ENCODE peak calls at places on chromosomes 3 and 15, in eight cellular contexts. One of them, this sample, is unnamed.
A peak's percentile ranks its signal among the peaks of the same experiment; 100 is the strongest.

GRCh38 chr15:62512906-62513305 is 347.8 kb upstream of the C2CD4B start:
- DNase-seq in fibroblast of the aortic adventitia: no peak
- DNase-seq in neuronal stem cell: no peak
- DNase-seq in astrocyte of the spinal cord: no peak
- DNase-seq in breast epithelium: no peak
- DNase-seq in naive thymus-derived CD4-positive, alpha-beta T cell: no peak
- DNase-seq in endodermal cell: no peak
- DNase-seq in HFF-Myc: no peak
- DNase-seq in this sample: no peak

GRCh38 chr3:139811331-139811730 is 123.7 kb upstream of the CLSTN2 start:
- DNase-seq in endodermal cell: no peak
- DNase-seq in breast epithelium: no peak
- DNase-seq in astrocyte of the spinal cord: peak; percentile 32
- DNase-seq in fibroblast of the aortic adventitia: no peak
- DNase-seq in neuronal stem cell: no peak
- DNase-seq in naive thymus-derived CD4-positive, alpha-beta T cell: no peak
- DNase-seq in HFF-Myc: no peak
- DNase-seq in this sample: peak; percentile 19

GRCh38 chr3:20401253-20401652 is 215.2 kb upstream of the SGO1 start:
- DNase-seq in astrocyte of the spinal cord: no peak
- DNase-seq in breast epithelium: no peak
- DNase-seq in fibroblast of the aortic adventitia: no peak
- DNase-seq in endodermal cell: no peak
- DNase-seq in naive thymus-derived CD4-positive, alpha-beta T cell: no peak
- DNase-seq in HFF-Myc: no peak
- DNase-seq in neuronal stem cell: no peak
- DNase-seq in this sample: peak; percentile 2

GRCh38 chr3:29167180-29167579 is 113.7 kb upstream of the RBMS3 start:
- DNase-seq in HFF-Myc: no peak
- DNase-seq in neuronal stem cell: no peak
- DNase-seq in naive thymus-derived CD4-positive, alpha-beta T cell: no peak
- DNase-seq in breast epithelium: no peak
- DNase-seq in endodermal cell: no peak
- DNase-seq in fibroblast of the aortic adventitia: no peak
- DNase-seq in astrocyte of the spinal cord: no peak
- DNase-seq in this sample: no peak

GRCh38 chr15:63324770-63325169 is 47.4 kb downstream of the APH1B start:
- DNase-seq in astrocyte of the spinal cord: no peak
- DNase-seq in naive thymus-derived CD4-positive, alpha-beta T cell: no peak
- DNase-seq in fibroblast of the aortic adventitia: no peak
- DNase-seq in neuronal stem cell: no peak
- DNase-seq in endodermal cell: peak; percentile 30
- DNase-seq in HFF-Myc: no peak
- DNase-seq in breast epithelium: no peak
- DNase-seq in this sample: no peak

GRCh38 chr3:16063603-16064002 is 110.9 kb upstream of the GALNT15 start:
- DNase-seq in fibroblast of the aortic adventitia: no peak
- DNase-seq in breast epithelium: peak; percentile 56
- DNase-seq in endodermal cell: no peak
- DNase-seq in HFF-Myc: no peak
- DNase-seq in neuronal stem cell: no peak
- DNase-seq in naive thymus-derived CD4-positive, alpha-beta T cell: no peak
- DNase-seq in astrocyte of the spinal cord: no peak
- DNase-seq in this sample: no peak

GRCh38 chr3:146590521-146590920 is 14.6 kb downstream of the PLSCR5 start:
- DNase-seq in naive thymus-derived CD4-positive, alpha-beta T cell: no peak
- DNase-seq in fibroblast of the aortic adventitia: peak; percentile 52
- DNase-seq in breast epithelium: no peak
- DNase-seq in HFF-Myc: no peak
- DNase-seq in endodermal cell: no peak
- DNase-seq in astrocyte of the spinal cord: peak; percentile 15
- DNase-seq in neuronal stem cell: no peak
- DNase-seq in this sample: peak; percentile 14

GRCh38 chr3:180698760-180699270 is 19.5 kb upstream of the CCDC39 start:
- DNase-seq in naive thymus-derived CD4-positive, alpha-beta T cell: no peak
- DNase-seq in endodermal cell: no peak
- DNase-seq in breast epithelium: no peak
- DNase-seq in HFF-Myc: no peak
- DNase-seq in fibroblast of the aortic adventitia: no peak
- DNase-seq in astrocyte of the spinal cord: no peak
- DNase-seq in neuronal stem cell: no peak
- DNase-seq in this sample: no peak

GRCh38 chr3:44000586-44000985 is 241.1 kb upstream of the TOPAZ1 start:
- DNase-seq in naive thymus-derived CD4-positive, alpha-beta T cell: no peak
- DNase-seq in breast epithelium: no peak
- DNase-seq in fibroblast of the aortic adventitia: peak; percentile 81
- DNase-seq in astrocyte of the spinal cord: peak; percentile 66
- DNase-seq in neuronal stem cell: no peak
- DNase-seq in HFF-Myc: peak; percentile 22
- DNase-seq in endodermal cell: no peak
- DNase-seq in this sample: peak; percentile 65

GRCh38 chr3:43998841-43999805 is 242.6 kb upstream of the TOPAZ1 start:
- DNase-seq in HFF-Myc: no peak
- DNase-seq in fibroblast of the aortic adventitia: peak; percentile 54
- DNase-seq in astrocyte of the spinal cord: peak; percentile 84
- DNase-seq in breast epithelium: no peak
- DNase-seq in endodermal cell: peak; percentile 84
- DNase-seq in neuronal stem cell: peak; percentile 56
- DNase-seq in naive thymus-derived CD4-positive, alpha-beta T cell: no peak
- DNase-seq in this sample: peak; percentile 70

GRCh38 chr3:43999920-44000319 is 241.8 kb upstream of the TOPAZ1 start:
- DNase-seq in endodermal cell: no peak
- DNase-seq in fibroblast of the aortic adventitia: no peak
- DNase-seq in astrocyte of the spinal cord: no peak
- DNase-seq in breast epithelium: no peak
- DNase-seq in HFF-Myc: no peak
- DNase-seq in naive thymus-derived CD4-positive, alpha-beta T cell: no peak
- DNase-seq in neuronal stem cell: no peak
- DNase-seq in this sample: no peak

GRCh38 chr3:43998374-43998840 is 243.3 kb upstream of the TOPAZ1 start:
- DNase-seq in fibroblast of the aortic adventitia: no peak
- DNase-seq in endodermal cell: peak; percentile 79
- DNase-seq in astrocyte of the spinal cord: peak; percentile 24
- DNase-seq in naive thymus-derived CD4-positive, alpha-beta T cell: no peak
- DNase-seq in neuronal stem cell: no peak
- DNase-seq in breast epithelium: no peak
- DNase-seq in HFF-Myc: no peak
- DNase-seq in this sample: no peak

DNA sequence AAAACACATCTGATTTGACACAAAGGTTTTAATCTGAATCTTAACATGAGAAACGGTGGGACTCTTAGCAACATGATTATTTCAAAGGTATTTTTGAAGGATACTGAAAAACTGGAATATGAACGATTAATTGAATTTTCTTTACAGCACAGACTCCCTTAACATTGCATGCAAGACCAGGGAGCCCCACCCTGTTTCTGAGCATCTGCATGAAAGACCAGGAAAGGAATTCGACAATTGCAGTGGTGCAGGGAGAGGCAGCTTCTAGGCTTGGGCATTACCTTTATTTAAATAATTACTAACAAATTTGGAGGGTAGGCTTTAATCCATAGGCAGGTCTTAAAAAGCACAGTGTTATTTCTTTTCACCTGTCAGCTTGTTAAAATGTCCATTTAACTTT is 240.6 kb upstream of the TOPAZ1 start:
- DNase-seq in neuronal stem cell: no peak
- DNase-seq in HFF-Myc: no peak
- DNase-seq in astrocyte of the spinal cord: peak; percentile 10
- DNase-seq in endodermal cell: no peak
- DNase-seq in naive thymus-derived CD4-positive, alpha-beta T cell: no peak
- DNase-seq in breast epithelium: no peak
- DNase-seq in fibroblast of the aortic adventitia: peak; percentile 50
- DNase-seq in this sample: peak; percentile 31
- H3K4me3 ChIP-seq in neuronal stem cell: no peak overlapping the region
- H3K4me3 ChIP-seq in HFF-Myc: no peak overlapping the region
- H3K4me3 ChIP-seq in astrocyte of the spinal cord: no peak overlapping the region
- H3K4me3 ChIP-seq in endodermal cell: no peak overlapping the region
- H3K4me3 ChIP-seq in naive thymus-derived CD4-positive, alpha-beta T cell: no peak overlapping the region
- H3K4me3 ChIP-seq in breast epithelium: no peak overlapping the region
- H3K4me3 ChIP-seq in fibroblast of the aortic adventitia: peak overlapping the region; percentile 64
- H3K4me3 ChIP-seq in this sample: no peak overlapping the region

DNA sequence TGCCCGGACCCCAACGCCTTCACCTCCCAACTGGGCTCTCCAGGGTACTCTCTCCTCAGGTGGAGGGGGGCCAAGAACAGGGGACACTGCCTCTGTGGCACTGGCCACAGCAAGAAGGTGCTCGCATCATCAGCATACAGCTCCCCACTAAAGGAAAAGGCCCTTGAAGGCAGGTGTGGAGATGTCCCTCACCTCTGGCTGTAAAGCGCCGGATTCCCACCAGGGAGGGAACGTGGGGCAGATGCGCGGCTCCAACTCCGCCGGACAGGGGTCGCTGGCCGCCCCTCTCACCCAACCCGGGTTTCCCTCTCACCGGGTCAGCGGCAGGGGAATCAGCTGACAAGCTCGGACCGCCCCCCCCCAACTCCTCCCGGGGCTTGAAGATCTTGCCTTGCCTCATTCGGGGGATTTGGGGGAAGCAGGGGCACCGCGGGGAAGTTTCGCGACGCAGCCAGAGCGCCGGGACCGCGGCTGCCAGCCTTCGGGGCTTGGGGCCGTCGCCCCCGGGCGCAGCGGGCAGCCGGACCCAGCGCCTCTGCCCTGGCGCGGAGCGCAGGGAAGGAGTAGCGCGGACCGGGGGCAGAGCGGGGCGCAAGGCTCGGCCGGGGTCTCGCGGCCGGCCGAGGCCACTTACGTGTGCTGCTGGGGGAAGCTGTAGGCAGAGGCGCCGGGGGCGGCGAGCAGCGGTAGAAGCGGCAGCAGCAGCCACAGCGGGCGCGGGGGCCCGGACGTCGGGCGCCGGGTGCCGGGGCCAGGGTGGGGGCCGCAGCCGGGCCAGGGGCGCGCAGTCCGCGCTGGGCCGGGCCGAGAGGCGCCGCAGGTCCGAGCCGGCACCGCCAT is 630 bp downstream of the CACNA2D2 start:
- DNase-seq in fibroblast of the aortic adventitia: no peak
- DNase-seq in breast epithelium: no peak
- DNase-seq in neuronal stem cell: peak; percentile 43
- DNase-seq in naive thymus-derived CD4-positive, alpha-beta T cell: no peak
- DNase-seq in HFF-Myc: no peak
- DNase-seq in astrocyte of the spinal cord: no peak
- DNase-seq in endodermal cell: peak; percentile 82
- DNase-seq in this sample: no peak
- H3K4me3 ChIP-seq in fibroblast of the aortic adventitia: no peak overlapping the region
- H3K4me3 ChIP-seq in breast epithelium: peak overlapping the region; percentile 86
- H3K4me3 ChIP-seq in neuronal stem cell: peak overlapping the region; percentile 45
- H3K4me3 ChIP-seq in naive thymus-derived CD4-positive, alpha-beta T cell: peak overlapping the region; percentile 44
- H3K4me3 ChIP-seq in HFF-Myc: peak overlapping the region; percentile 17
- H3K4me3 ChIP-seq in astrocyte of the spinal cord: no peak overlapping the region
- H3K4me3 ChIP-seq in endodermal cell: peak overlapping the region; percentile 72
- H3K4me3 ChIP-seq in this sample: no peak overlapping the region

GRCh38 chr15:71294251-71294635 is 179.0 kb downstream of the THSD4 start:
- DNase-seq in endodermal cell: no peak
- DNase-seq in neuronal stem cell: no peak
- DNase-seq in fibroblast of the aortic adventitia: peak; percentile 37
- DNase-seq in breast epithelium: no peak
- DNase-seq in astrocyte of the spinal cord: no peak
- DNase-seq in HFF-Myc: no peak
- DNase-seq in naive thymus-derived CD4-positive, alpha-beta T cell: no peak
- DNase-seq in this sample: no peak

GRCh38 chr15:71296032-71296686 is 180.9 kb downstream of the THSD4 start:
- DNase-seq in endodermal cell: no peak
- DNase-seq in HFF-Myc: peak; percentile 68
- DNase-seq in neuronal stem cell: no peak
- DNase-seq in fibroblast of the aortic adventitia: peak; percentile 92
- DNase-seq in astrocyte of the spinal cord: peak; percentile 89
- DNase-seq in breast epithelium: peak; percentile 25
- DNase-seq in naive thymus-derived CD4-positive, alpha-beta T cell: no peak
- DNase-seq in this sample: peak; percentile 57

GRCh38 chr15:71291723-71292122 is 176.5 kb downstream of the THSD4 start:
- DNase-seq in HFF-Myc: no peak
- DNase-seq in fibroblast of the aortic adventitia: no peak
- DNase-seq in endodermal cell: no peak
- DNase-seq in astrocyte of the spinal cord: no peak
- DNase-seq in breast epithelium: no peak
- DNase-seq in neuronal stem cell: no peak
- DNase-seq in naive thymus-derived CD4-positive, alpha-beta T cell: no peak
- DNase-seq in this sample: no peak

GRCh38 chr15:71295242-71296031 is 180.2 kb downstream of the THSD4 start:
- DNase-seq in neuronal stem cell: no peak
- DNase-seq in endodermal cell: no peak
- DNase-seq in fibroblast of the aortic adventitia: peak; percentile 99
- DNase-seq in astrocyte of the spinal cord: peak; percentile 99
- DNase-seq in naive thymus-derived CD4-positive, alpha-beta T cell: no peak
- DNase-seq in breast epithelium: no peak
- DNase-seq in HFF-Myc: peak; percentile 99
- DNase-seq in this sample: peak; percentile 99

DNA sequence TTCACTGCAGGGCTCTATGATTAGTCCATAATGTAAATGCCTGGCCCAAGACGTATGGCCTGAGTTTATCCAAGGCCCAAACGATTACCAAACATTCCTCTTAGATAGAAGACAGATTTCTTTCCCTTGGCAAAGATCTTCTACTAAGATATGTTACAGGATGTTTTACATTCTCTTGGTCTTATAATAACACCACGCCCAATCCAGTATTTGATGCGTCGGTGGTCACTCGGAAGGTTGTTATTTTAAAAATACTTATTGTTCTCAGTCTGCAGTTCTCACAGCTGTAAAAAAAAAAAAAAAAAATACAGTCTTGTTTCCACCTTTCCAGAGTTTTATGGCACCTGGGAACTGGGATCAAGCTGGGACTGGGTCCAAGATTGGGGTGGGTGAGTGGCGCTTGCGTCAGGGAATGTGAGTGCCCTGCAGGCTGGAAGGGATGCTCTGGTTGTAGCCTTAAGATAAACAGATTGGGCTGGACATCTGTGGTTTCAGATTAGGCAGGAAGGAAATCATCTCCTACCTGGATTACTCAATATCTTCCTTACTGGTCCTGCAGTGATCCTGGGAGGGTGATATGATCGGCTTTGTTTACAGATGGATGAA is 179.5 kb downstream of the THSD4 start:
- DNase-seq in astrocyte of the spinal cord: peak; percentile 94
- DNase-seq in breast epithelium: no peak
- DNase-seq in HFF-Myc: peak; percentile 87
- DNase-seq in neuronal stem cell: no peak
- DNase-seq in naive thymus-derived CD4-positive, alpha-beta T cell: no peak
- DNase-seq in fibroblast of the aortic adventitia: peak; percentile 97
- DNase-seq in endodermal cell: no peak
- DNase-seq in this sample: peak; percentile 92
- H3K4me3 ChIP-seq in astrocyte of the spinal cord: no peak overlapping the region
- H3K4me3 ChIP-seq in breast epithelium: no peak overlapping the region
- H3K4me3 ChIP-seq in HFF-Myc: no peak overlapping the region
- H3K4me3 ChIP-seq in neuronal stem cell: no peak overlapping the region
- H3K4me3 ChIP-seq in naive thymus-derived CD4-positive, alpha-beta T cell: no peak overlapping the region
- H3K4me3 ChIP-seq in fibroblast of the aortic adventitia: no peak overlapping the region
- H3K4me3 ChIP-seq in endodermal cell: no peak overlapping the region
- H3K4me3 ChIP-seq in this sample: no peak overlapping the region

GRCh38 chr3:39780352-39780751 is 29.1 kb upstream of the MYRIP start:
- DNase-seq in neuronal stem cell: no peak
- DNase-seq in endodermal cell: no peak
- DNase-seq in naive thymus-derived CD4-positive, alpha-beta T cell: no peak
- DNase-seq in astrocyte of the spinal cord: no peak
- DNase-seq in breast epithelium: no peak
- DNase-seq in HFF-Myc: no peak
- DNase-seq in fibroblast of the aortic adventitia: no peak
- DNase-seq in this sample: no peak

GRCh38 chr3:39781025-39781424 is 28.4 kb upstream of the MYRIP start:
- DNase-seq in breast epithelium: no peak
- DNase-seq in fibroblast of the aortic adventitia: no peak
- DNase-seq in naive thymus-derived CD4-positive, alpha-beta T cell: no peak
- DNase-seq in HFF-Myc: no peak
- DNase-seq in astrocyte of the spinal cord: no peak
- DNase-seq in endodermal cell: no peak
- DNase-seq in neuronal stem cell: no peak
- DNase-seq in this sample: no peak

GRCh38 chr3:39779511-39780230 is 29.7 kb upstream of the MYRIP start:
- DNase-seq in endodermal cell: no peak
- DNase-seq in astrocyte of the spinal cord: no peak
- DNase-seq in naive thymus-derived CD4-positive, alpha-beta T cell: no peak
- DNase-seq in neuronal stem cell: no peak
- DNase-seq in fibroblast of the aortic adventitia: no peak
- DNase-seq in HFF-Myc: no peak
- DNase-seq in breast epithelium: no peak
- DNase-seq in this sample: no peak

GRCh38 chr3:39783730-39784129 is 25.7 kb upstream of the MYRIP start:
- DNase-seq in naive thymus-derived CD4-positive, alpha-beta T cell: no peak
- DNase-seq in neuronal stem cell: no peak
- DNase-seq in breast epithelium: no peak
- DNase-seq in HFF-Myc: no peak
- DNase-seq in fibroblast of the aortic adventitia: no peak
- DNase-seq in endodermal cell: no peak
- DNase-seq in astrocyte of the spinal cord: no peak
- DNase-seq in this sample: peak; percentile 1

DNA sequence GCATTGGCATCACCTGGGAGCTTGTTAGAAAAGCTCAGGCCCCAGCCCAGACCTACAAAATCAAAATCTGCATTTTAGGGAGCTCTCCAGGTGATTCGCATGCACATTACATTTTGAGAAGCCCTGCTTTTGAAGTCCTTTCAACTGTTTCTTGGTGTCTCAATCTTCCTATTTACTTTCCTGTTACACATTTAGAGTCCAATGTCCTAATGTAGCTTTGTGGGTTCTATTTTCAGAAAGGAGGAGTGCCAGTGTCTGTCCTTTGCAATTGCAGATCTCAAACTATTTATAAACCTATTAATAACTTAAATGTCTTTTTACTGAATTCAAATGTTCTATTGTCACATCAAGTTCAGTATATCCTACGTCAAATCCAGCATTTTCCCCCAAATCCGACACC is 27.8 kb upstream of the MYRIP start:
- DNase-seq in endodermal cell: no peak
- DNase-seq in fibroblast of the aortic adventitia: no peak
- DNase-seq in naive thymus-derived CD4-positive, alpha-beta T cell: no peak
- DNase-seq in astrocyte of the spinal cord: no peak
- DNase-seq in neuronal stem cell: no peak
- DNase-seq in breast epithelium: no peak
- DNase-seq in HFF-Myc: no peak
- DNase-seq in this sample: no peak
- H3K4me3 ChIP-seq in endodermal cell: no peak overlapping the region
- H3K4me3 ChIP-seq in fibroblast of the aortic adventitia: no peak overlapping the region
- H3K4me3 ChIP-seq in naive thymus-derived CD4-positive, alpha-beta T cell: no peak overlapping the region
- H3K4me3 ChIP-seq in astrocyte of the spinal cord: no peak overlapping the region
- H3K4me3 ChIP-seq in neuronal stem cell: no peak overlapping the region
- H3K4me3 ChIP-seq in breast epithelium: no peak overlapping the region
- H3K4me3 ChIP-seq in HFF-Myc: no peak overlapping the region
- H3K4me3 ChIP-seq in this sample: no peak overlapping the region

This sample was measured in AG10803.